ENCODE peak calls at places on chromosomes 2 and 18, in nine cellular contexts. I is cardiac muscle cell; W is iris pigment epithelial cell; F is heart left ventricle; L is NCI-H1105; P is occipital lobe; A is naive thymus-derived CD8-positive, alpha-beta T cell; M is sigmoid colon; V is HEK293T. Z is an unnamed sample.

GRCh38 chr2:68832161-68832869 is 38.9 kb downstream of the BMP10 start:
- DNase-seq in I (peak; percentile 13), W (peak; percentile 69), F (peak; percentile 70), L (no peak), P (no peak), A (no peak), M (peak; percentile 81), V (no peak), Z (peak; percentile 64)

GRCh38 chr2:238295144-238296112 is 7.0 kb upstream of the PER2 start:
- DNase-seq in I (no peak), W (no peak), F (no peak), L (no peak), P (no peak), A (no peak), M (peak; percentile 25), V (no peak), Z (no peak)

GRCh38 chr2:239607795-239608171 is 207.0 kb upstream of the HDAC4 start:
- DNase-seq in I (no peak), W (no peak), F (no peak), L (no peak), P (no peak), A (no peak), M (peak; percentile 43), V (no peak), Z (no peak)

GRCh38 chr2:216370961-216371633 is 1.2 kb downstream of the MARCHF4 start:
- DNase-seq in I (peak; percentile 38), W (no peak), F (no peak), L (peak; percentile 12), P (no peak), A (no peak), M (no peak), V (peak; percentile 30), Z (no peak)

GRCh38 chr18:47457614-47458013 is 206.2 kb upstream of the SKOR2 start:
- DNase-seq in I (no peak), W (no peak), F (no peak), L (no peak), P (no peak), A (no peak), M (no peak), V (no peak), Z (no peak)

GRCh38 chr2:207706936-207707860 is 4.2 kb upstream of the CCNYL1 start:
- DNase-seq in I (no peak), W (no peak), F (no peak), L (no peak), P (no peak), A (no peak), M (no peak), V (no peak), Z (no peak)

GRCh38 chr2:144548532-144549191 is 28.7 kb upstream of the ZEB2 start:
- DNase-seq in I (no peak), W (no peak), F (no peak), L (no peak), P (no peak), A (no peak), M (no peak), V (no peak), Z (no peak)

GRCh38 chr18:2971741-2972552 is 41.0 kb downstream of the LPIN2 start:
- DNase-seq in I (no peak), W (no peak), F (peak; percentile 61), L (no peak), P (no peak), A (peak; percentile 55), M (peak; percentile 69), V (no peak), Z (no peak)

GRCh38 chr2:154710685-154711084 is 12.2 kb downstream of the KCNJ3 start:
- DNase-seq in I (no peak), W (no peak), F (no peak), L (no peak), P (no peak), A (no peak), M (no peak), V (no peak), Z (no peak)

GRCh38 chr2:149112068-149112467 is 73.6 kb downstream of the LYPD6B start:
- DNase-seq in I (no peak), W (no peak), F (no peak), L (no peak), P (no peak), A (no peak), M (no peak), V (no peak), Z (no peak)

GRCh38 chr2:122736279-122736678 is 980.8 kb downstream of the TSN start:
- DNase-seq in I (no peak), W (peak; percentile 40), F (no peak), L (no peak), P (no peak), A (no peak), M (no peak), V (no peak), Z (no peak)

GRCh38 chr18:50282521-50283335 is 1.4 kb upstream of the MBD1 start:
- DNase-seq in I (no peak), W (no peak), F (no peak), L (no peak), P (no peak), A (no peak), M (no peak), V (no peak), Z (no peak)

GRCh38 chr18:6546229-6546628 is 131.5 kb upstream of the L3MBTL4 start:
- DNase-seq in I (no peak), W (no peak), F (no peak), L (no peak), P (no peak), A (no peak), M (no peak), V (no peak), Z (no peak)

GRCh38 chr2:135984199-135985017 is 1.0 kb downstream of the DARS1 start:
- DNase-seq in I (no peak), W (peak; percentile 18), F (no peak), L (no peak), P (no peak), A (no peak), M (no peak), V (no peak), Z (peak; percentile 1)

GRCh38 chr2:181810823-181811695 is 80.5 kb upstream of the ITPRID2 start:
- DNase-seq in I (no peak), W (peak; percentile 96), F (peak; percentile 27), L (peak; percentile 45), P (peak; percentile 4), A (no peak), M (no peak), V (no peak), Z (peak; percentile 68)

GRCh38 chr2:219661955-219662395 is 34.5 kb downstream of the SLC4A3 start:
- DNase-seq in I (no peak), W (peak; percentile 73), F (no peak), L (no peak), P (no peak), A (no peak), M (no peak), V (no peak), Z (no peak)

GRCh38 chr2:191376981-191377629 is 131.9 kb downstream of the MYO1B start:
- DNase-seq in I (peak; percentile 28), W (peak; percentile 95), F (peak; percentile 61), L (no peak), P (peak; percentile 63), A (no peak), M (peak; percentile 79), V (peak; percentile 60), Z (peak; percentile 83)

GRCh38 chr2:70926042-70926441 is 9.7 kb upstream of the ATP6V1B1 start:
- DNase-seq in I (no peak), W (no peak), F (no peak), L (no peak), P (no peak), A (peak; percentile 3), M (peak; percentile 25), V (no peak), Z (no peak)

GRCh38 chr2:49367003-49367402 is 212.7 kb upstream of the FSHR start:
- DNase-seq in I (peak; percentile 11), W (no peak), F (no peak), L (no peak), P (no peak), A (no peak), M (no peak), V (no peak), Z (no peak)

GRCh38 chr2:26772064-26773001 is 8.2 kb downstream of the SLC35F6 start:
- DNase-seq in I (no peak), W (peak; percentile 66), F (peak; percentile 92), L (no peak), P (peak; percentile 69), A (peak; percentile 57), M (peak; percentile 98), V (no peak), Z (peak; percentile 52)